ENCODE peak calls at places on chromosomes 5 and 9, in four cellular contexts. Z is trophoblast cell, U is IMR-90, I is mesendoderm. V is an unnamed sample.

GRCh38 chr9:1210954-1211353 is 160.8 kb downstream of the DMRT2 start:
- DNase-seq in Z (peak; percentile 18), U (no peak), I (no peak), V (no peak)

GRCh38 chr9:106717686-106718085 is 145.3 kb upstream of the ZNF462 start:
- DNase-seq in Z (peak; percentile 77), U (peak; percentile 80), I (peak; percentile 75), V (peak; percentile 82)

GRCh38 chr5:21159526-21160059 is 1171.6 kb upstream of the CDH18 start:
- DNase-seq in Z (peak; percentile 35), U (no peak), I (no peak), V (no peak)

GRCh38 chr5:64149857-64150521 is 15.7 kb upstream of the RNF180 start:
- DNase-seq in Z (no peak), U (no peak), I (no peak), V (no peak)

GRCh38 chr5:92778261-92778660 is 802.8 kb downstream of the NR2F1-AS1 start:
- DNase-seq in Z (no peak), U (no peak), I (no peak), V (no peak)

GRCh38 chr9:92564479-92564878 is 28.7 kb upstream of the ECM2 start:
- DNase-seq in Z (no peak), U (peak; percentile 73), I (no peak), V (peak; percentile 55)

GRCh38 chr9:92455217-92455616 is 27.1 kb downstream of the ASPN start:
- DNase-seq in Z (peak; percentile 20), U (no peak), I (peak; percentile 40), V (no peak)

GRCh38 chr5:157865844-157866243 is 6.9 kb upstream of the CLINT1 start:
- DNase-seq in Z (no peak), U (peak; percentile 85), I (no peak), V (peak; percentile 90)

GRCh38 chr5:114450516-114450909 is 88.6 kb downstream of the KCNN2 start:
- DNase-seq in Z (peak; percentile 41), U (peak; percentile 8), I (peak; percentile 9), V (no peak)

GRCh38 chr5:139569276-139569955 is 8.3 kb downstream of the UBE2D2 start:
- DNase-seq in Z (no peak), U (peak; percentile 52), I (no peak), V (no peak)

GRCh38 chr5:84249918-84250635 is 134.6 kb downstream of the EDIL3 start:
- DNase-seq in Z (peak; percentile 22), U (peak; percentile 79), I (peak; percentile 56), V (peak; percentile 85)

GRCh38 chr9:20297646-20298084 is 324.6 kb downstream of the MLLT3 start:
- DNase-seq in Z (no peak), U (peak; percentile 88), I (no peak), V (peak; percentile 67)

GRCh38 chr9:85142461-85143401 is 473.2 kb downstream of the NTRK2 start:
- DNase-seq in Z (peak; percentile 68), U (no peak), I (peak; percentile 60), V (peak; percentile 7)

GRCh38 chr5:125835293-125836172 is 587.7 kb upstream of the GRAMD2B start:
- DNase-seq in Z (peak; percentile 37), U (peak; percentile 40), I (peak; percentile 82), V (peak; percentile 31)

GRCh38 chr9:94086468-94086867 is 2.2 kb downstream of the PTPDC1 start:
- DNase-seq in Z (no peak), U (peak; percentile 72), I (no peak), V (no peak)

GRCh38 chr9:79858509-79858908 is 286.7 kb downstream of the TLE4 start:
- DNase-seq in Z (peak; percentile 15), U (peak; percentile 17), I (no peak), V (peak; percentile 11)

GRCh38 chr9:35675732-35676392 is 2.1 kb downstream of the CA9 start:
- DNase-seq in Z (no peak), U (no peak), I (peak; percentile 86), V (no peak)

GRCh38 chr5:38537502-38537901 is 18.9 kb downstream of the LIFR start:
- DNase-seq in Z (no peak), U (no peak), I (no peak), V (no peak)

GRCh38 chr9:114282104-114282485 is 40.8 kb upstream of the ORM1 start:
- DNase-seq in Z (no peak), U (no peak), I (no peak), V (no peak)

GRCh38 chr9:1619915-1620705 is 395.0 kb upstream of the SMARCA2 start:
- DNase-seq in Z (peak; percentile 90), U (no peak), I (peak; percentile 39), V (no peak)

GRCh38 chr5:65100846-65101678 is 332.3 kb downstream of the CWC27 start:
- DNase-seq in Z (peak; percentile 77), U (peak; percentile 86), I (peak; percentile 88), V (peak; percentile 54)

GRCh38 chr5:57221049-57221568 is 47.2 kb downstream of the GPBP1 start:
- DNase-seq in Z (peak; percentile 93), U (peak; percentile 65), I (peak; percentile 69), V (peak; percentile 75)

GRCh38 chr5:33755216-33755615 is 136.6 kb downstream of the ADAMTS12 start:
- DNase-seq in Z (no peak), U (peak; percentile 40), I (no peak), V (peak; percentile 59)

GRCh38 chr9:24045150-24045549 is 219.1 kb upstream of the ELAVL2 start:
- DNase-seq in Z (no peak), U (no peak), I (no peak), V (no peak)

GRCh38 chr9:2132484-2133082 is 117.4 kb downstream of the SMARCA2 start:
- DNase-seq in Z (peak; percentile 64), U (peak; percentile 54), I (peak; percentile 68), V (peak; percentile 49)

DNA sequence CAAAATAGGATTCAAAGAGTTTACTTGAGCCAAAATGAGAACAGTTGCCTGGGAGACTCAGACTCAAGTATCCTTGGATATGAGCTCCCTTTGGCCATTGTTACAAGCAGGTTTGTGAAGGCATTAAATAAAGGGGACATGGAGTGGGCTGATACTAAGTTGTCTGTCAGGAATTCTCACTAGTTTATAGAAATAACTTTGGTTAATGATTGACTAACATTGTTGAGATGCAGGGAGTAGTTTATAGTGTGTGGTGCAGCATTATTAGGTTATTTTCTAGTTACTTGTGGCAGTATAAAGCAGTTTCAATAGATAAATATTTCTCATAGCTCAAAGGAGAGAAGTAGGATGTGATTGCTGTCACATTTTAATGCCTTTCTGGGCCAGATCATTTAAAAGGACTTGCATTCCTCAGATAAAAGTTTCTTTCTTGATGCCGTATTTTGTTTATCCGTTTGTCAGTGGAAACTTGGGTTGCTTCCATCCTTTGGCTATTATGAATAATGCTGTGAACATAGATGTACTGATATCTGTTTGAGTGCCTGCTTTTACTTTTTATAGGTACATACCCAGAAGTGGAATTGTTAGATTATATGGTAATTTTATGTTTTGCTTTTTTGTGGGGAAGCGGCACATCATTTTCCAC is 9.2 kb downstream of the AP3S1 start:
- DNase-seq in Z (no peak), U (peak; percentile 66), I (no peak), V (peak; percentile 25)
- H3K4me2 ChIP-seq in Z (no peak overlapping the region), U (peak overlapping the region; percentile 45), I (no peak overlapping the region), V (peak overlapping the region; percentile 28)

GRCh38 chr9:136852664-136853595 is 784 bp downstream of the MAMDC4 start:
- DNase-seq in Z (no peak), U (no peak), I (no peak), V (no peak)

GRCh38 chr9:136849960-136850865 is 1.0 kb downstream of the PHPT1 start:
- DNase-seq in Z (no peak), U (no peak), I (no peak), V (no peak)

GRCh38 chr9:136849038-136849959 is at the start of gene PHPT1:
- DNase-seq in Z (peak; percentile 99), U (peak; percentile 99), I (peak; percentile 99), V (peak; percentile 99)

GRCh38 chr9:136851941-136852663 is at the start of gene MAMDC4:
- DNase-seq in Z (no peak), U (no peak), I (no peak), V (no peak)

GRCh38 chr9:136850866-136851775 is 1.0 kb upstream of the MAMDC4 start:
- DNase-seq in Z (no peak), U (no peak), I (no peak), V (no peak)
- H2BK120ac ChIP-seq in Z (no peak overlapping the region), U (no peak overlapping the region), I (no peak overlapping the region), V (no peak overlapping the region)

GRCh38 chr5:80487829-80488708 is at the start of gene FAM151B:
- DNase-seq in Z (peak; percentile 97), U (peak; percentile 87), I (peak; percentile 98), V (peak; percentile 86)
- H2BK5ac ChIP-seq in Z (peak within 1 kb of the TSS; percentile 37), U (peak within 1 kb of the TSS; percentile 56), I (no peak within 1 kb of the TSS), V (no peak within 1 kb of the TSS)

GRCh38 chr9:134320916-134321570 is 5.2 kb upstream of the RXRA start:
- DNase-seq in Z (no peak), U (no peak), I (no peak), V (no peak)

GRCh38 chr9:134319306-134320194 is 6.7 kb upstream of the RXRA start:
- DNase-seq in Z (no peak), U (no peak), I (peak; percentile 36), V (no peak)

GRCh38 chr9:134318941-134319305 is 7.3 kb upstream of the RXRA start:
- DNase-seq in Z (peak; percentile 14), U (no peak), I (no peak), V (no peak)

GRCh38 chr9:134321571-134321930 is 4.7 kb upstream of the RXRA start:
- DNase-seq in Z (no peak), U (no peak), I (no peak), V (no peak)

DNA sequence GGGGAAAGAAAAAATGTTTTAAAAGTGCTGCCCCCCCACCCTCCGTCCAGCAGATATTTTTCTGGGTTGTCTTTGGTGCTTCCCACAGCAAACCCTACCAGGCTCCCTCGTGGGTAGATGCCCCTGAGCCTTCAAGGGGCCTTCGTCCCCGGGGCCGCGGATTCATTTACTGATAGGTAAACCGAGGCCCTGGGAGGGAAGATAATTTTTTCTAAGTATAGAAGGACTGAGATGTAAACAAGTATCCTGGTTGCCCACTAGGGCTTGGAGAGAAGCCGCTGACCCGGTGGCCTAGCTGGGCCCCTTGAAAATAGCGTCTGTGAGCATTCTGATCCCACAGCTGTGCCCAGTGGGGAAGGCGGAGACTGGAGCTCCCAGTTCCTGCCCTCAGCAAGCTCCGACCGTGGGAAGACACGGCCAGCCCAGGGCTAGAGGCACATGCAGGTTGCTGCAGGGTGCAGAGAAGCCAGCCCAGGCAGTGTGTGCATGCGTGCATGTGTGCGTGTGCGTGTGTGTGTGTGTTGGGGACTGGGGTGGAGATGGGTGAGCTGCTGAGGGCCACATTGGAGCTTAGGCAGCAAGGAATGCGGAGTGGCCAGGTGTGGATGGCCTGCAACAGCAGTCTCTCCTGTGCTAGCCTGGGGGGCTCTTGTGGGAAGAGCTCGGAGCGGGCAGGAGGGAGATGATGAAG is 5.9 kb upstream of the RXRA start:
- DNase-seq in Z (peak; percentile 48), U (no peak), I (peak; percentile 37), V (no peak)
- H3K4me2 ChIP-seq in Z (no peak overlapping the region), U (no peak overlapping the region), I (no peak overlapping the region), V (no peak overlapping the region)

GRCh38 chr9:120913673-120914266 is 12.8 kb downstream of the TRAF1 start:
- DNase-seq in Z (no peak), U (no peak), I (peak; percentile 46), V (no peak)

GRCh38 chr9:120910643-120911042 is 16.0 kb downstream of the TRAF1 start:
- DNase-seq in Z (no peak), U (no peak), I (no peak), V (no peak)

GRCh38 chr9:120912958-120913672 is 13.5 kb downstream of the TRAF1 start:
- DNase-seq in Z (no peak), U (no peak), I (no peak), V (no peak)

GRCh38 chr9:120909904-120910303 is 16.7 kb downstream of the TRAF1 start:
- DNase-seq in Z (no peak), U (no peak), I (no peak), V (no peak)

GRCh38 chr9:120911295-120911843 is 15.2 kb downstream of the TRAF1 start:
- DNase-seq in Z (no peak), U (no peak), I (no peak), V (no peak)
- H2BK120ac ChIP-seq in Z (no peak overlapping the region), U (no peak overlapping the region), I (no peak overlapping the region), V (no peak overlapping the region)

V was measured in mesenchymal stem cell.